ENCODE peak calls at places on chromosomes 3 and 15, in five cellular contexts. O is K562, T is HepG2, V is SK-N-SH, K is GM12878. H is an unnamed sample.

GRCh38 chr3:184341925-184342324 is 4.5 kb downstream of the FAM131A start:
- DNase-seq in T (no peak), K (no peak), V (no peak), O (no peak), H (no peak)

GRCh38 chr15:90960316-90961091 is 5.8 kb downstream of the RCCD1 start:
- DNase-seq in K (no peak), V (no peak), T (no peak), O (no peak), H (no peak)

GRCh38 chr3:108509263-108509662 is 1.1 kb downstream of the MYH15 start:
- DNase-seq in O (no peak), T (no peak), K (no peak), V (peak), H (no peak)

GRCh38 chr3:125585595-125586223 is 9.6 kb downstream of the OSBPL11 start:
- DNase-seq in V (peak), T (peak), K (no peak), O (peak), H (peak)

GRCh38 chr3:8607285-8608040 is 37.1 kb downstream of the SSUH2 start:
- DNase-seq in O (peak), T (peak), V (peak), K (no peak), H (peak)

GRCh38 chr15:57167821-57168395 is 208.4 kb upstream of the CGNL1 start:
- DNase-seq in V (no peak), K (no peak), O (no peak), T (no peak), H (no peak)

GRCh38 chr3:141482250-141482937 is 4.4 kb upstream of the RASA2 start:
- DNase-seq in K (no peak), T (peak), O (no peak), V (no peak), H (peak)

GRCh38 chr15:71251548-71252035 is 136.3 kb downstream of the THSD4 start:
- DNase-seq in O (no peak), T (no peak), V (peak), K (no peak), H (peak)

GRCh38 chr3:9302425-9303181 is 53.2 kb upstream of the SRGAP3 start:
- DNase-seq in O (peak), V (peak), T (peak), K (no peak), H (peak)

GRCh38 chr15:31136016-31136415 is 34.5 kb upstream of the TRPM1 start:
- DNase-seq in V (no peak), K (no peak), T (peak), O (peak), H (peak)

GRCh38 chr3:23830869-23831484 is 25.2 kb downstream of the UBE2E1 start:
- DNase-seq in K (peak), O (no peak), V (no peak), T (no peak), H (no peak)

GRCh38 chr3:141498592-141499223 is 11.9 kb downstream of the RASA2 start:
- DNase-seq in T (no peak), O (no peak), K (peak), V (no peak), H (no peak)

GRCh38 chr15:77419050-77419835 is 661 bp downstream of the PEAK1 start:
- DNase-seq in O (peak), V (peak), T (no peak), K (no peak), H (peak)

GRCh38 chr3:191051037-191051436 is 148.0 kb upstream of the OSTN start:
- DNase-seq in K (no peak), V (peak), O (peak), T (peak), H (no peak)
- TF ChIP-seq CHD2 in K (no peak), V (no peak), O (no peak), T (no peak), H (no peak)

DNA sequence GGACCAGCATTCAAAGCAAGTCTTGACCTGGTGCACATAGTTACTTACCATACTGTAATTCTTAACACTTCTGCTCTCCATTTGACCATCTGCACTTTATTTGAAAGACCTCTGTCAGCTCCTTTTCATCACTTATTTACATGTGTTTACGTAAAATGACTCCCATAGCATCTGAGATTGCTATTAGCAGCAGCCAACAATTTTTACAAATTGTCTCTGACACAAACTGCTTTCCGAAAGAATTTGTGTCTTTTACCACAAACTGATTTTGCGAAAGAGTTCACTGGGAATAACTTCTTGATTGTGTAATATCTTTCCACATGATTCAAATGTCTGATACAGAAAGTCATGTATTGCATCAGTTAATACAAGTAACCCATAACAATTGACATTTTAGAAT is 144.1 kb upstream of the PEX5L start:
- DNase-seq in V (no peak), T (no peak), K (no peak), O (no peak), H (no peak)
- TF ChIP-seq CHD2 in V (no peak), T (no peak), K (no peak), O (no peak), H (no peak)

GRCh38 chr3:35666893-35667292 is 27.6 kb downstream of the ARPP21 start:
- DNase-seq in K (no peak), T (no peak), O (no peak), V (no peak), H (no peak)

GRCh38 chr3:35663471-35663870 is 24.1 kb downstream of the ARPP21 start:
- DNase-seq in O (no peak), V (no peak), K (no peak), T (no peak), H (no peak)

GRCh38 chr3:35665390-35666055 is 26.2 kb downstream of the ARPP21 start:
- DNase-seq in K (no peak), T (no peak), V (no peak), O (no peak), H (no peak)

GRCh38 chr3:35659808-35660207 is 20.5 kb downstream of the ARPP21 start:
- DNase-seq in V (no peak), K (no peak), O (no peak), T (peak), H (no peak)

GRCh38 chr3:35664460-35664919 is 25.2 kb downstream of the ARPP21 start:
- DNase-seq in K (peak), V (peak), T (no peak), O (no peak), H (no peak)
- TF ChIP-seq CHD2 in K (no peak), V (no peak), T (no peak), O (no peak), H (no peak)

GRCh38 chr3:58049143-58049785 is 41.0 kb downstream of the FLNB start:
- DNase-seq in T (peak), K (no peak), V (no peak), O (peak), H (peak)
- TF ChIP-seq CHD2 in T (no peak), K (no peak), V (no peak), O (no peak), H (no peak)

DNA sequence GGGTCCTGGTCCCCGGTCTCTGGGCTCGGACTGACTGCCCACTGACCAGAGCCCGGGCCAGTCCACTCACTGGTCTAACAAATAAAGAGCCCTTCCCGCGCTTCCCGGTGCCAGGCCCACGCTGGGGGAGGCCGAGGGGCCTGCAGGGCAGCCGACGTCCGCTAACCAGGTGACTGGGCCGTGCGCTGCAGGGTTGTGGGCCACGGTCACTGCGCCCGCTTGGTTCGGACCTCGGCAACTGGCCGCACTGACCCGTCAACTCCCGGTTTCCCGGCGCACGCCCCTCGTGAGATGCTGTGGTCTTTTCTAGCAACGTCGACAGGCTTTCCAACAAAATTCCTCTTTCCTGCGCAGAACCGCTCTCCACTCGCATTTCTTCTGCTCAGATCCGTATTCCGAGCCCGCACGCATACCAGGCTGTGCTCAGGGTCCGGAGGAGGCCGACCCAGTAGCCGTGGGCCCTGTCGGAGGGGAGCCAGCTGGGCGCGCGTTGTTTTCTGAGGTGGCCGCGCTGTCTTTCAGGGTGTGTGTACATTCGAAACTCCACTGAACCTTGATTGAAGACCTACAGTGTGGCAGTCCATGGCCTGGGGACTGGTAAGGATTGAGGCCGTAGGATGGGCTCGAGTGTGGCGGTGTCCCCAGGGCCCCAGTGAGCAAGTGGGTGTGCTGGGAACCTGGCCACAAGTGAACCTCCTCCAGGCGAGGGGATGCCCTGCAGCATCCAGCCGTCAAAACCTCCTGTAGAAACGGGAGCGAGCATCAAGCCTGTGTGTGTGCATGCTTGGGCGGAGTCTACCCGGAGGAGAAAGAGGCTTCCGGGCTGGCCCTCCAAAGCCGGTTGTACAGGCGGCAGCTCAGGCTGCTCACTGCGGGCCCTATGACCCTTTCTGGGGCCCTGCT is 875 bp upstream of the NT5DC2 start:
- DNase-seq in O (peak), V (peak), T (peak), K (no peak), H (no peak)
- TF ChIP-seq CHD2 in O (no peak), V (no peak), T (no peak), K (no peak), H (no peak)

GRCh38 chr3:132090921-132091320 is 56.1 kb upstream of the CPNE4 start:
- DNase-seq in K (no peak), T (no peak), O (no peak), V (no peak), H (no peak)

GRCh38 chr3:132083583-132084372 is 49.0 kb upstream of the CPNE4 start:
- DNase-seq in O (no peak), T (no peak), V (no peak), K (no peak), H (peak)

GRCh38 chr3:132088291-132088690 is 53.5 kb upstream of the CPNE4 start:
- DNase-seq in T (no peak), V (no peak), O (no peak), K (no peak), H (no peak)

GRCh38 chr3:132084982-132085381 is 50.2 kb upstream of the CPNE4 start:
- DNase-seq in T (no peak), O (no peak), K (no peak), V (no peak), H (no peak)

GRCh38 chr3:132087356-132087755 is 52.5 kb upstream of the CPNE4 start:
- DNase-seq in O (no peak), V (no peak), T (no peak), K (no peak), H (no peak)
- TF ChIP-seq CHD2 in O (no peak), V (no peak), T (no peak), K (no peak), H (no peak)

GRCh38 chr3:156787926-156788663 is 38.1 kb upstream of the LEKR1 start:
- DNase-seq in O (peak), K (no peak), T (no peak), V (peak), H (peak)
- TF ChIP-seq CHD2 in O (no peak), K (no peak), T (no peak), V (no peak), H (no peak)

H was measured in A549.